ENCODE peak calls at places on chromosome 11, in five cellular contexts. I is Caco-2; V is CD4-positive, alpha-beta T cell; S is glutamatergic neuron; F is breast epithelium. J is an unnamed sample.

GRCh38 chr11:35980646-35981402 is 37.0 kb downstream of the LDLRAD3 start:
- DNase-seq in I (no peak), V (no peak), S (no peak), F (no peak), J (no peak)

GRCh38 chr11:112963368-112963955 is 2.2 kb downstream of the NCAM1 start:
- DNase-seq in I (no peak), V (no peak), S (peak), F (no peak), J (no peak)

GRCh38 chr11:114482114-114482513 is 42.8 kb downstream of the REXO2 start:
- DNase-seq in I (no peak), V (no peak), S (no peak), F (no peak), J (no peak)

GRCh38 chr11:79081441-79082124 is 359.2 kb downstream of the TENM4 start:
- DNase-seq in I (no peak), V (no peak), S (no peak), F (no peak), J (no peak)

GRCh38 chr11:63869686-63870085 is 30.8 kb downstream of the MARK2 start:
- DNase-seq in I (no peak), V (peak), S (no peak), F (no peak), J (no peak)

GRCh38 chr11:7021318-7021717 is 1.0 kb downstream of the NLRP14 start:
- DNase-seq in I (no peak), V (no peak), S (no peak), F (no peak), J (no peak)

GRCh38 chr11:33476945-33477584 is 219.9 kb downstream of the HIPK3 start:
- DNase-seq in I (no peak), V (no peak), S (no peak), F (no peak), J (no peak)

GRCh38 chr11:65932558-65932919 is 12.7 kb upstream of the TSGA10IP start:
- DNase-seq in I (peak), V (no peak), S (no peak), F (no peak), J (no peak)

GRCh38 chr11:121109916-121110656 is 9.0 kb downstream of the TECTA start:
- DNase-seq in I (no peak), V (no peak), S (no peak), F (no peak), J (no peak)

GRCh38 chr11:129973809-129974208 is 28.8 kb downstream of the PRDM10 start:
- DNase-seq in I (peak), V (no peak), S (no peak), F (no peak), J (no peak)

GRCh38 chr11:18791175-18792065 is at the start of gene PTPN5:
- DNase-seq in I (no peak), V (no peak), S (peak), F (no peak), J (no peak)

GRCh38 chr11:10599388-10600175 is 31.1 kb upstream of the LYVE1 start:
- DNase-seq in I (no peak), V (no peak), S (no peak), F (no peak), J (no peak)

GRCh38 chr11:71063129-71063528 is 189.2 kb downstream of the SHANK2 start:
- DNase-seq in I (no peak), V (no peak), S (no peak), F (no peak), J (no peak)

GRCh38 chr11:3623126-3623525 is 18.7 kb downstream of the ART5 start:
- DNase-seq in I (no peak), V (no peak), S (no peak), F (no peak), J (no peak)

GRCh38 chr11:64720167-64720566 is 2.8 kb downstream of the NRXN2 start:
- DNase-seq in I (no peak), V (no peak), S (no peak), F (no peak), J (no peak)

GRCh38 chr11:121095561-121095960 is 5.5 kb upstream of the TECTA start:
- DNase-seq in I (no peak), V (no peak), S (no peak), F (peak), J (no peak)

GRCh38 chr11:17793642-17794170 is 59.1 kb downstream of the KCNC1 start:
- DNase-seq in I (no peak), V (no peak), S (no peak), F (no peak), J (no peak)

GRCh38 chr11:72637926-72638325 is 36.3 kb downstream of the PDE2A start:
- DNase-seq in I (no peak), V (no peak), S (no peak), F (no peak), J (no peak)

GRCh38 chr11:7536102-7536501 is 22.3 kb downstream of the PPFIBP2 start:
- DNase-seq in I (no peak), V (no peak), S (peak), F (no peak), J (no peak)

GRCh38 chr11:33868646-33869461 is 23.0 kb downstream of the LMO2 start:
- DNase-seq in I (no peak), V (no peak), S (peak), F (no peak), J (no peak)

GRCh38 chr11:66346476-66347424 is 679 bp downstream of the B4GAT1 start:
- DNase-seq in I (no peak), V (no peak), S (peak), F (no peak), J (no peak)

GRCh38 chr11:84993386-84993785 is 633.8 kb downstream of the DLG2 start:
- DNase-seq in I (peak), V (no peak), S (peak), F (no peak), J (no peak)

GRCh38 chr11:109956124-109956793 is 136.9 kb upstream of the ZC3H12C start:
- DNase-seq in I (no peak), V (no peak), S (no peak), F (no peak), J (no peak)

GRCh38 chr11:36729765-36730164 is 131.7 kb upstream of the RAG2 start:
- DNase-seq in I (no peak), V (no peak), S (no peak), F (no peak), J (no peak)

GRCh38 chr11:64742087-64742939 is 1.6 kb downstream of the RASGRP2 start:
- DNase-seq in I (no peak), V (no peak), S (no peak), F (no peak), J (no peak)

GRCh38 chr11:69377029-69377952 is 83.3 kb downstream of the MYEOV start:
- DNase-seq in I (no peak), V (no peak), S (no peak), F (no peak), J (no peak)

GRCh38 chr11:17366491-17366890 is 14.9 kb downstream of the NCR3LG1 start:
- DNase-seq in I (no peak), V (no peak), S (no peak), F (no peak), J (no peak)

GRCh38 chr11:69008774-69009440 is 4.1 kb downstream of the MRGPRF start:
- DNase-seq in I (peak), V (no peak), S (no peak), F (no peak), J (peak)

GRCh38 chr11:116840224-116840745 is 2.9 kb upstream of the APOA1 start:
- DNase-seq in I (no peak), V (no peak), S (no peak), F (no peak), J (no peak)

GRCh38 chr11:12617632-12618031 is 56.6 kb upstream of the TEAD1 start:
- DNase-seq in I (no peak), V (no peak), S (no peak), F (no peak), J (no peak)

GRCh38 chr11:113373306-113373705 is 14.3 kb upstream of the ANKK1 start:
- DNase-seq in I (no peak), V (no peak), S (no peak), F (no peak), J (no peak)

GRCh38 chr11:73547706-73548105 is 50.2 kb downstream of the FAM168A start:
- DNase-seq in I (no peak), V (no peak), S (no peak), F (no peak), J (no peak)

GRCh38 chr11:57626895-57627294 is 22.8 kb downstream of the YPEL4 start:
- DNase-seq in I (no peak), V (no peak), S (no peak), F (no peak), J (no peak)

GRCh38 chr11:61776561-61777075 is 15.8 kb downstream of the TMEM258 start:
- DNase-seq in I (peak), V (peak), S (peak), F (no peak), J (no peak)

GRCh38 chr11:33500331-33500730 is 200.3 kb downstream of the C11orf91 start:
- DNase-seq in I (no peak), V (no peak), S (no peak), F (no peak), J (no peak)

DNA sequence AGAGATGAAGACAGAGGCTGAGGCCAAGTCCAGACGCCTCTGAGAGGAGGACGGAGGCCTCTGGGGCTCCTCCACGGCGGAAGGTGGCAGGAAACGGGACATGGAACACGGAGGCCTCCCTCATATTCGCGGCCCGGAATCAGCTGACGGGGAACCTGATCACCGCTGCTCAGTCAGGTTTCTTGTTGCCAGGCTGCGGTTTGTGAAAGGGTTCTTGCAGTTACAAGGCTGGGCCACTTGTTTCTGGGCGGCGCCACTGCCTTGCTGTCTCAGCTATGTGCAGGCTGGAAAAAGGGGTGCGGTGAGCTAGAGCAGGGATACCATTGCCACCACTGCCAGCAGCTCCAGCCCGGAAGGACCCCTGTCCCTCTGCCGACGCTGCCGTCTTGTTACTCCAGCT is 10.0 kb upstream of the MMP1 start:
- DNase-seq in I (peak), V (no peak), S (peak), F (no peak), J (no peak)
- TF ChIP-seq CTCF in I (peak), V (no peak), S (peak), F (no peak), J (no peak)

DNA sequence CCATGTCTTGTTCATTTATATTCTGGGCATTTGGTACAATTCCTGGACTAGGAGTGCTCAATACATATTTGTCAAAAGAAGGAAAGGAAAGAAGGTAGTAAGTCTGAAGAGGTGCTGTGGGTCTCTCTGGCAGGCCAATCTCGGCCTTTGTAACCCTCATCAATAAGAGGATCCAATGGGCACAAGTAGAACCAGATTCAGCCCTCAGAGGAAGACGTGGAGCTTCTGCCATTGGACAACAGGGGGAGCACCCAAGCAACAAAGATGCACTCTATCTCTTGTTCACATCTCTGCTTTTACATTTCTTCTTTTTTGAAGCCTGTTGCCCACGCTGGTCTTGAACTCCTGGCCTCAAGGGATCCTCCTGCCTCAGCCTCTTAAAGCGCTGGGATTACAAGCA is 2.2 kb upstream of the VPS11 start:
- DNase-seq in I (peak), V (peak), S (no peak), F (no peak), J (no peak)
- TF ChIP-seq CTCF in I (peak), V (peak), S (peak), F (no peak), J (no peak)

DNA sequence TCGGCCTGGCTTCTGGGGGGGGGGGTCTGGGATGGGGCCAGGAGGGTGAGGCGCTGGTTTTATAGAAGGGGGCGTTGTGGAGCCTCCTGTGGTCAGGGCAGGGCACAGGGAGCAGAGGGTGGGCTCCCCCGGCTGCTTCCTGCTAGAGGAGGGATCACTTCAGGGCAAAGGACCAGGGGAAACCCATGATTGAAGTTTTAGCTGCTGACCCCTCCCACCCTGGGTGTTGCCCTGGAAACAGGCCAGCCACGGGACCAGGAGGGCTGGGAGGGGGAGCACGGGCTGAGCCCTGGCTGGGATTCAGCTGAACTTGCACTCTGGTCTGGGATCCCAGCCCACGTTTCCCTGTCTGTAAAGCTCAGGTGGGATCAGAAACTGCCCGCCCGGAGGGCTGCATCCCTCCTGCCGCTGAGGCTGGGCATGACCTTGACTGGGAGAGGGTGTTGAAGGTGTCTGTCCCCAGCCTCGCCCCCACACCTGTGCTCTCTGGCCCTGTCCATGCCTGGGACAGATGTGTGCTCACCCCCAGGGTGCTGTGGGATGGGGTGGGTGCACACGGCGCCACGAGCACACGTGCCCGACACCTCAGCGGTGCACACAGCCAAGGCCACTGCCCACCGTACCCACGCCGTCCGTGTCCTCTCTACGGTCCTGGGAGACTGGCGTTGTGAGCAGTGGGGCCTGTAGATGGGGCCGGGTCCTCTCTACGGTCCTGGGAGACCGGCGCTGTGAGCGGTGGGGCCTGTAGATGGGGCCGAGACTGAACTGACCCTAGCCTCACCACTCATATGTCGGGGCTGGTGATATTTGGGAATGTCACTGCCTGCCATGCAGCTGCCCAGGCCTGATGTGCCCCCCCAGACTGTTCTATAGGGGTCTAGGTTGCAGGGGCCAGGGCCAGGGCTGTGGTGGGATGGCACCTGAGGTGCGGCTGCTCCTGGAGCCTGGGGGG is 2.3 kb downstream of the TSPAN4 start:
- DNase-seq in I (peak), V (peak), S (peak), F (peak), J (peak)
- TF ChIP-seq CTCF in I (no peak), V (no peak), S (no peak), F (no peak), J (no peak)

GRCh38 chr11:118263694-118264567 is at the start of gene MPZL2:
- DNase-seq in I (peak), V (peak), S (peak), F (peak), J (no peak)
- TF ChIP-seq CTCF in I (peak), V (no peak), S (no peak), F (no peak), J (no peak)

GRCh38 chr11:102268083-102268984 is 49.0 kb upstream of the BIRC3 start:
- DNase-seq in I (peak), V (peak), S (peak), F (peak), J (peak)
- TF ChIP-seq CTCF in I (peak), V (peak), S (no peak), F (peak), J (no peak)

DNA sequence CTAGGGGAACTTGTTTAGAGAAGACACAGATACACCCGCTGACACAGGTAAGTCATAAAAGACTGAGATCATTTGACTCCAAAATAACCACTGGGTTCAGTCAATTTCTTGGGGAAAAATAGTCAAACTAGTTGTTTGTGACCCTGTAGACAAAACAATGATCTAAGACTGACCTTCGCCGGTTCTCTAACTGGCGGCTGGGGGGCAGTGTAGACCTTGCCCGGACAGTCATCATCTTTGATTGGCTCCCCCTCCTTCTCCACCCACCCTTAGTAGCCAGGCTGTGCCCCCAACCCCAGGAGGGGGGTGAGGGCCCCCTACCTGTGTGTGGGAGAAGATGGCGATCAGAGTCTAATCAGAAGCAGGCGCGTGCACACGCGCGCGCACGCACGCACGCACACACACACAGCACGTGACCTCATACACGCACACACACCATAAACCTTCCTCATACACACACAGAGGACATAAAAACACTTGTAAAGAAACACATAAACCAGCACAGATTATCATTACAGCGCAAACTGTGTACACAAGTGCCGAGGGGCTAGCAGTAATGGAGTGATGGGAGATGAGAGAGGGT is 12.4 kb downstream of the NECTIN1 start:
- DNase-seq in I (no peak), V (no peak), S (no peak), F (no peak), J (no peak)
- TF ChIP-seq CTCF in I (no peak), V (no peak), S (no peak), F (no peak), J (no peak)

J was measured in omental fat pad.